ENCODE peak calls at places on chromosomes 3 and 15, in five cellular contexts. B, K, H, V and W are unnamed samples.

GRCh38 chr3:129045675-129046036 is 14.9 kb upstream of the GP9 start:
- DNase-seq in B (no peak), K (peak; percentile 49), H (no peak), V (peak; percentile 64), W (peak; percentile 65)

GRCh38 chr3:14144423-14145075 is 19.7 kb downstream of the TMEM43 start:
- DNase-seq in B (peak; percentile 87), K (peak; percentile 78), H (peak; percentile 98), V (no peak), W (peak; percentile 62)

GRCh38 chr3:192935441-192935840 is 17.8 kb upstream of the MB21D2 start:
- DNase-seq in B (no peak), K (no peak), H (no peak), V (no peak), W (no peak)

GRCh38 chr3:39146083-39146501 is 7.3 kb downstream of the CSRNP1 start:
- DNase-seq in B (no peak), K (no peak), H (no peak), V (no peak), W (peak; percentile 77)

GRCh38 chr15:23647421-23648375 is at the start of gene MAGEL2:
- DNase-seq in B (no peak), K (peak; percentile 34), H (no peak), V (peak; percentile 41), W (no peak)

GRCh38 chr3:12707425-12707824 is 43.5 kb upstream of the RAF1 start:
- DNase-seq in B (no peak), K (no peak), H (no peak), V (no peak), W (no peak)

GRCh38 chr3:64685800-64686445 is 1.9 kb downstream of the ADAMTS9 start:
- DNase-seq in B (peak; percentile 48), K (peak; percentile 84), H (peak; percentile 22), V (peak; percentile 96), W (peak; percentile 87)

GRCh38 chr3:79103305-79103704 is 664.5 kb downstream of the ROBO1 start:
- DNase-seq in B (no peak), K (no peak), H (no peak), V (no peak), W (no peak)

GRCh38 chr15:81273855-81274254 is 50.1 kb downstream of the STARD5 start:
- DNase-seq in B (no peak), K (no peak), H (no peak), V (no peak), W (no peak)

GRCh38 chr3:55721716-55722484 is 234.8 kb upstream of the WNT5A start:
- DNase-seq in B (peak; percentile 9), K (peak; percentile 45), H (no peak), V (peak; percentile 56), W (no peak)

GRCh38 chr3:185718736-185719456 is 105.9 kb downstream of the IGF2BP2 start:
- DNase-seq in B (no peak), K (no peak), H (no peak), V (no peak), W (no peak)

GRCh38 chr3:185721970-185722369 is 102.9 kb downstream of the IGF2BP2 start:
- DNase-seq in B (no peak), K (no peak), H (no peak), V (no peak), W (no peak)

GRCh38 chr3:185717627-185718330 is 107.1 kb downstream of the IGF2BP2 start:
- DNase-seq in B (no peak), K (no peak), H (no peak), V (no peak), W (no peak)

GRCh38 chr3:185722920-185723319 is 101.9 kb downstream of the IGF2BP2 start:
- DNase-seq in B (no peak), K (no peak), H (no peak), V (no peak), W (no peak)

GRCh38 chr3:185720326-185720725 is 104.5 kb downstream of the IGF2BP2 start:
- DNase-seq in B (no peak), K (no peak), H (no peak), V (no peak), W (no peak)
- TF ChIP-seq CTCF in B (no peak), K (no peak), H (no peak), V (no peak), W (no peak)

GRCh38 chr3:152317956-152318355 is 49.2 kb downstream of the MBNL1 start:
- DNase-seq in B (no peak), K (no peak), H (no peak), V (no peak), W (no peak)
- H3K27ac ChIP-seq in B (no peak overlapping the region), K (peak overlapping the region; percentile 86), H (no peak overlapping the region), V (peak overlapping the region; percentile 78), W (peak overlapping the region; percentile 24)

GRCh38 chr3:15797600-15798303 is at the start of gene ANKRD28:
- DNase-seq in B (peak; percentile 42), K (peak; percentile 13), H (peak; percentile 45), V (no peak), W (no peak)
- TF ChIP-seq CTCF in B (peak; percentile 28), K (peak; percentile 38), H (no peak), V (peak; percentile 36), W (peak; percentile 19)

GRCh38 chr3:197814372-197814771 is 23.3 kb downstream of the LRCH3 start:
- DNase-seq in B (no peak), K (no peak), H (no peak), V (no peak), W (no peak)

GRCh38 chr3:197807969-197808587 is 17.0 kb downstream of the LRCH3 start:
- DNase-seq in B (no peak), K (no peak), H (no peak), V (no peak), W (no peak)

GRCh38 chr3:197811343-197811742 is 20.3 kb downstream of the LRCH3 start:
- DNase-seq in B (no peak), K (peak; percentile 27), H (no peak), V (no peak), W (no peak)

GRCh38 chr3:197809356-197810020 is 18.4 kb downstream of the LRCH3 start:
- DNase-seq in B (no peak), K (no peak), H (no peak), V (no peak), W (no peak)

GRCh38 chr3:197810901-197811300 is 19.8 kb downstream of the LRCH3 start:
- DNase-seq in B (no peak), K (no peak), H (no peak), V (no peak), W (no peak)
- H3K27ac ChIP-seq in B (no peak overlapping the region), K (peak overlapping the region; percentile 75), H (no peak overlapping the region), V (no peak overlapping the region), W (no peak overlapping the region)

DNA sequence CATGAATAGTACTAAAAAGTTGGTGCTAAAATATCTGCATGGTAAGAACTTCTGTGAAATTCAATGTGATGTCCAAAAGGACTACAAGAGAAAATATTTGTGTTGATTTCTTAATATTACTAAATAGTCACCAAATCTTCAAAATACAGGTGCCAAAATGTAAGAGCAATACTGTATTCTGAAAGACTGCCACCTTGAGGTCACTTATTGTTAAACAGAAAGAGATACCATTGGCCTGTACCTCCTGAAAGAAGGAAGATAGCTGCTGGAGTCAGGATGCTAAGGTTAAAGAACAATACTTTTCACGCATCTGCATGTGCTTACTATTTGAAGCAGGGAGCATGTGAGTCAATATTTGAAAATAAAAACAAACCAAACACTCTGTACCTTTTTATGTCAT is 72.0 kb upstream of the LSAMP start:
- DNase-seq in B (no peak), K (no peak), H (no peak), V (no peak), W (no peak)
- TF ChIP-seq CTCF in B (peak; percentile 7), K (peak; percentile 56), H (no peak), V (no peak), W (no peak)

GRCh38 chr3:166257715-166258114 is 420.5 kb upstream of the BCHE start:
- DNase-seq in B (no peak), K (no peak), H (no peak), V (no peak), W (no peak)

GRCh38 chr3:166265153-166265552 is 427.9 kb upstream of the BCHE start:
- DNase-seq in B (no peak), K (no peak), H (no peak), V (no peak), W (no peak)

GRCh38 chr3:166263460-166263859 is 426.2 kb upstream of the BCHE start:
- DNase-seq in B (no peak), K (no peak), H (no peak), V (no peak), W (no peak)
- H3K27ac ChIP-seq in B (no peak overlapping the region), K (no peak overlapping the region), H (no peak overlapping the region), V (no peak overlapping the region), W (no peak overlapping the region)

DNA sequence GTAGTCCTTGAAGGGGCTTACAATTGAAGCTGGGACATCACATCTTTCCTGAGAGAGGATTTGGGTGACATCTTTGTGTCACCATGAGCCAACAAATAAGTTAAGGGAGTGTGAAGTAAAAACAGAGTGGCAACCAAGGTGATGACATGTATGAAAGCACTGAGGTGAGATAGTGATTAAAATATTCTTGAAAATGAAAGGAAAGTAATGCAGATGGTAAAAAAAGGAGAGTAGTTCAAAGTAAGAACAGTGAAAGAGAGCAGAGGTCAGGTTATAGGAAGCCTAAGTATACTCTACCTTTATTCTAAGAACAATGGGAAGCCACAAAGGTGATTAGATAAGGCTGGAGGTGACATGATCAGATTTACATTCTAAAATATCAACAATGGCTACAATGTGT is 486.1 kb downstream of the DIPK2A start:
- DNase-seq in B (no peak), K (no peak), H (no peak), V (no peak), W (no peak)
- TF ChIP-seq CTCF in B (no peak), K (no peak), H (no peak), V (no peak), W (no peak)

GRCh38 chr3:9883676-9884554 is 3.9 kb upstream of the CIDEC start:
- DNase-seq in B (no peak), K (no peak), H (no peak), V (no peak), W (no peak)

GRCh38 chr3:9886328-9886727 is 4.1 kb upstream of the JAGN1 start:
- DNase-seq in B (no peak), K (no peak), H (no peak), V (no peak), W (no peak)

GRCh38 chr3:9887478-9887877 is 2.9 kb upstream of the JAGN1 start:
- DNase-seq in B (no peak), K (no peak), H (no peak), V (no peak), W (no peak)

GRCh38 chr3:9881440-9881839 is 1.4 kb upstream of the CIDEC start:
- DNase-seq in B (no peak), K (no peak), H (no peak), V (no peak), W (no peak)

GRCh38 chr3:9884555-9885165 is 4.6 kb upstream of the CIDEC start:
- DNase-seq in B (peak; percentile 88), K (no peak), H (peak; percentile 96), V (no peak), W (no peak)
- H3K27ac ChIP-seq in B (peak overlapping the region; percentile 89), K (peak overlapping the region; percentile 70), H (peak overlapping the region; percentile 88), V (no peak overlapping the region), W (peak overlapping the region; percentile 84)